ENCODE peak calls at places on chromosomes 16 and 17, in five cellular contexts. P, Y, N, X and B are unnamed samples.

GRCh38 chr16:27321013-27321960 is 7.5 kb downstream of the IL4R start:
- DNase-seq in Y (no peak), N (no peak), X (no peak), P (peak; percentile 15), B (no peak)

GRCh38 chr17:55570360-55570759 is 59.1 kb upstream of the SMIM36 start:
- DNase-seq in P (no peak), X (no peak), Y (no peak), N (no peak), B (no peak)

GRCh38 chr16:86307518-86307903 is 202.8 kb upstream of the FOXF1 start:
- DNase-seq in Y (no peak), P (no peak), X (no peak), N (no peak), B (no peak)

GRCh38 chr17:53061446-53061845 is 761.3 kb upstream of the KIF2B start:
- DNase-seq in N (no peak), P (no peak), Y (no peak), X (peak; percentile 28), B (no peak)

GRCh38 chr16:7363397-7364053 is 30.9 kb downstream of the RBFOX1 start:
- DNase-seq in X (no peak), Y (no peak), N (no peak), P (no peak), B (no peak)

GRCh38 chr17:82152556-82153294 is 54.7 kb upstream of the FASN start:
- DNase-seq in N (no peak), Y (no peak), P (no peak), X (no peak), B (no peak)

GRCh38 chr17:82913304-82914043 is 73.7 kb upstream of the ZNF750 start:
- DNase-seq in P (no peak), N (no peak), Y (no peak), X (no peak), B (no peak)

GRCh38 chr17:41998497-41998896 is 18.7 kb downstream of the DNAJC7 start:
- DNase-seq in Y (no peak), P (no peak), X (no peak), N (no peak), B (no peak)

GRCh38 chr17:76834889-76835288 is 33.3 kb upstream of the MGAT5B start:
- DNase-seq in Y (no peak), X (no peak), N (no peak), P (no peak), B (no peak)

GRCh38 chr17:51764387-51764971 is 394.0 kb downstream of the CA10 start:
- DNase-seq in X (no peak), N (peak; percentile 39), P (peak; percentile 20), Y (peak; percentile 55), B (peak; percentile 48)

GRCh38 chr17:28446716-28447395 is 26.6 kb upstream of the SLC13A2 start:
- DNase-seq in P (no peak), Y (no peak), X (no peak), N (no peak), B (no peak)

GRCh38 chr17:31788571-31788946 is 70.5 kb downstream of the COPRS start:
- DNase-seq in Y (no peak), P (no peak), X (no peak), N (no peak), B (no peak)

GRCh38 chr17:50346313-50347086 is 574 bp downstream of the XYLT2 start:
- DNase-seq in Y (no peak), N (peak; percentile 38), X (no peak), P (no peak), B (peak; percentile 75)

GRCh38 chr17:4369557-4370230 is 3.2 kb upstream of the UBE2G1 start:
- DNase-seq in Y (no peak), X (no peak), P (no peak), N (no peak), B (no peak)

GRCh38 chr17:82424001-82424862 is 5.8 kb upstream of the OGFOD3 start:
- DNase-seq in N (peak; percentile 69), P (no peak), X (no peak), Y (no peak), B (no peak)

GRCh38 chr17:74005790-74006189 is 197.7 kb upstream of the RPL38 start:
- DNase-seq in X (no peak), N (no peak), Y (no peak), P (no peak), B (no peak)